ENCODE peak calls at places on chromosomes 6 and 20, in seven cellular contexts. Q is neuronal stem cell, P is H9, W is IMR-90, V is mesenchymal stem cell, Y is H1, C is trophoblast cell. I is an unnamed sample.

GRCh38 chr6:110484321-110484720 is 7.9 kb upstream of the SLC22A16 start:
- DNase-seq in Q (no peak), P (no peak), W (no peak), V (peak), Y (no peak), C (no peak), I (no peak)

GRCh38 chr6:140436023-140436811 is 1061.8 kb upstream of the CITED2 start:
- DNase-seq in Q (peak), P (peak), W (peak), V (peak), Y (no peak), C (peak), I (peak)

GRCh38 chr6:9766240-9766915 is 648.5 kb downstream of the TFAP2A start:
- DNase-seq in Q (no peak), P (no peak), W (peak), V (peak), Y (no peak), C (no peak), I (peak)

GRCh38 chr6:30888472-30889137 is 4.3 kb downstream of the DDR1 start:
- DNase-seq in Q (no peak), P (peak), W (peak), V (peak), Y (no peak), C (no peak), I (peak)

GRCh38 chr6:16511723-16512584 is 249.3 kb downstream of the ATXN1 start:
- DNase-seq in Q (no peak), P (no peak), W (no peak), V (no peak), Y (no peak), C (no peak), I (no peak)

GRCh38 chr6:81246200-81246599 is 506.3 kb downstream of the TENT5A start:
- DNase-seq in Q (no peak), P (no peak), W (no peak), V (no peak), Y (no peak), C (no peak), I (no peak)

GRCh38 chr6:159068904-159069578 is 24.2 kb upstream of the TAGAP start:
- DNase-seq in Q (no peak), P (peak), W (no peak), V (no peak), Y (peak), C (no peak), I (peak)

GRCh38 chr6:7561153-7561964 is 19.9 kb downstream of the DSP start:
- DNase-seq in Q (no peak), P (no peak), W (peak), V (no peak), Y (no peak), C (peak), I (peak)

GRCh38 chr20:25072226-25072811 is 9.6 kb downstream of the VSX1 start:
- DNase-seq in Q (no peak), P (no peak), W (no peak), V (no peak), Y (no peak), C (no peak), I (no peak)

GRCh38 chr6:133432021-133432989 is 191.1 kb downstream of the EYA4 start:
- DNase-seq in Q (no peak), P (peak), W (no peak), V (no peak), Y (no peak), C (no peak), I (peak)

GRCh38 chr20:37501940-37502339 is 19.1 kb upstream of the NNAT start:
- DNase-seq in Q (no peak), P (peak), W (no peak), V (no peak), Y (no peak), C (no peak), I (peak)

GRCh38 chr6:2819115-2819514 is 22.5 kb downstream of the SERPINB1 start:
- DNase-seq in Q (no peak), P (no peak), W (no peak), V (no peak), Y (no peak), C (no peak), I (no peak)

GRCh38 chr6:154749341-154749740 is 16.1 kb downstream of the SCAF8 start:
- DNase-seq in Q (no peak), P (no peak), W (no peak), V (no peak), Y (no peak), C (no peak), I (no peak)
- H3K4ac ChIP-seq in Q (no peak), P (no peak), W (no peak), V (no peak), Y (no peak), C (peak), I (no peak)

DNA sequence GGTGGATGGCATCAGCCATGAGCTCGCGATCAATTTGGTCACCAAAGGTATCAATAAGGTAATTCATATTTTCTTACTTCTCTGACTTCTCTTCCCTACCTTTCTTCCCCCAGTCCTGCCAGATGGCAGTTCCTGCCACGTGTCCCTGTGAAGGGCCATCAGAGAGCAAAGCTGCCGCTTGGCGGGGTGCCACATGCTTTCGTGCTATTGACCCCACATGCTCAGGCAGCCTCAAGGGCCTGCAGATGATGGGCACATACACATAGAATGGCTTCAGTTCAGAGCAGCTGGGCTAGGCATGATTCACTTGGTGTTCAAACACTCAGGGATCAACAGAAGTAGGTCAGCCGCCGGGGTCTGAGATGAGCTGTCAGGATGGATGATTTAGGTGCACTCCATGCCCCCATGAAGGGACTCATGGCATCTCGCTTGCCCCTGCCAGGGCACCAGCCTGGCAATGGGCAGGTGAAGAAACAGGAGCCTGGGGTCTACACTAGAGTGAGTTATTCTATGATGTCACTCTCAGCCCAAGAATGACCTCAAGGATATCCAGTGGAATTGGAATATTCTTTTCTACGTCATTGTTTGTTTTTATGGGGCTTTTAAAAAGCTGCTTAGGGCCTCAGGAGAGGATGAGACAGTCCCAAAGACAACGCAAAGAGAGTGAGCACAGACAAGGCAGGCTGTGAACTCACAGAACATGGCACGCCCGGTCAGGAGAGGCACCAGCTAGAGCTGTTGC is 25.5 kb downstream of the BANF2 start:
- DNase-seq in Q (no peak), P (no peak), W (no peak), V (no peak), Y (no peak), C (no peak), I (no peak)
- H4K8ac ChIP-seq in Q (no peak), P (no peak), W (no peak), V (no peak), Y (no peak), C (no peak), I (no peak)

DNA sequence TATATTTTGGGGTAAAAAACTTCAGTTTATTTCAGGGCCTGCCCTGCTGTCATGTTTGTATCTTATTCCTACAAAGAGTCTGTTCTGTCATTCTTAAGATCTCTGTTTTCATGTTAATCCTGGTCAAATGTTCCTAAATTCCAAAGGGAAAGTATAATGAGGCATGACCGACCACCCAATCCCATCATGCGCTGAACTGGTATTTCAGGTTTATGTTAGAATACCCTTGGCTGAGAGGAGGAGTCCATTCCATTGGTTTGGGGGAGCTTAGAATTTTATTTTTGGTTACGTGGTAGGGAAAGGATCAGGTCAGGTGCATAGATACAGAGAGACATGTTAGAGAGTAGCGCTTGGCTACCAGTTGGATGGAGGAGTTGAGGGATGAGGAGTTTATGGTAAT is 25.7 kb downstream of the CFAP61 start:
- DNase-seq in Q (no peak), P (no peak), W (no peak), V (no peak), Y (no peak), C (no peak), I (peak)
- H3K4ac ChIP-seq in Q (no peak), P (no peak), W (no peak), V (no peak), Y (no peak), C (no peak), I (no peak)

DNA sequence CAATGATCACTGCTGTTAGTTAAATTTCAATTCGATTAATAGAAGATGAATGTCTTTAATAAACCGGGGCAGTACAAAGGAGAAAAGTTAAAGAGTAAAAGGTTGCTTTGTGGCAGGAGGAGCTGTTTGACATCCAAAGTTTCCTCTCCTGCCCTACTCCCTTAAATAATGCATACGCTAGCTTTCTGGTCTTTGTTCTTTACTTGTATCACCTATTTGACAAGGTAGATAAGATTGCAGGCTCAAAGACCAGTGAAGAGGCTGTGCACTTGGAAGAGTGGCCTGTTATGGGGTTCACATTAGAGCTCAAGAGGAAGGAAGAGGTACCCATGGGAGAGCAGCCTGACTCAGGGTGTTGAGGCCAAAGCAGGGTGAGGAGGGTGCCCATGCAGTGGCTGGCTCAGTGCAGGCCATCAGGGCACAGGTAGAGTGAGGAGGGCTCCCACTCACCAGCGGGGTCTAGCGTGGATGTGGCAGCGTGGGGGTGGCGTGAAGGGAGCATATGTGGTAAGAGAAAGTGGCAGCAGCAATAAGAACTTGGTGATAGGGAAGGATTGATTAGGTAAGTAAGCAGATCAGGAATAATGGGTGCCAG is 29.3 kb upstream of the KLHL31 start:
- DNase-seq in Q (no peak), P (no peak), W (no peak), V (no peak), Y (no peak), C (no peak), I (no peak)
- H4K8ac ChIP-seq in Q (no peak), P (no peak), W (no peak), V (no peak), Y (no peak), C (no peak), I (no peak)

GRCh38 chr6:156911581-156911980 is 134.4 kb downstream of the ARID1B start:
- DNase-seq in Q (no peak), P (no peak), W (no peak), V (no peak), Y (no peak), C (no peak), I (no peak)

GRCh38 chr6:156917213-156917612 is 140.0 kb downstream of the ARID1B start:
- DNase-seq in Q (no peak), P (no peak), W (no peak), V (peak), Y (no peak), C (no peak), I (peak)

GRCh38 chr6:156916108-156916801 is 139.1 kb downstream of the ARID1B start:
- DNase-seq in Q (no peak), P (no peak), W (peak), V (peak), Y (no peak), C (no peak), I (no peak)

GRCh38 chr6:156912431-156912830 is 135.3 kb downstream of the ARID1B start:
- DNase-seq in Q (no peak), P (no peak), W (no peak), V (peak), Y (no peak), C (no peak), I (peak)

DNA sequence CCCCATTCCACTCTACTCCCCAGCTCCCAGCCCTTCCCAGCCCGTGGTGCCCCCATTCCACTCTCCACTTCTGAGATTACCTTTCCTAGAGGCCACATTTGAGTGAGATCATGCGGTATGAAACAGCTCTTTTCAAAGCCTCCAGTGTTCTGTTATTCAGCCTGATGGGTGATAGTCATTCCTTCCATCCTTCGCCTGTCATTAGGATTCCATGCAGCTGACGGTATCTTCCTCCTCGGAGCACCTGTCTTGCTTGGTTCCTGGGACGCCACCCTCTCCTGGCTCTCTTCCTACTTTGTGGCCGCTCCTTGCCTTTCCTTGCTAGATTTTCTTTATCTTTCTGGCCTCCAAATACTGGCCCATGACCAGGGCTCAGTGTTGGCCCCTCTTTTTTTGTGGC is 137.0 kb downstream of the ARID1B start:
- DNase-seq in Q (no peak), P (no peak), W (no peak), V (no peak), Y (no peak), C (peak), I (no peak)
- H3K4ac ChIP-seq in Q (no peak), P (no peak), W (no peak), V (no peak), Y (no peak), C (no peak), I (no peak)

I was measured in mesendoderm.